ENCODE peak calls at places on chromosomes 5 and 9, in seven cellular contexts. D is OCI-M1; U is activated T-cell treated with anti-CD3 and anti-CD28 coated beads for 1 hour; X is stimulated activated CD4-positive, alpha-beta T cell treated with anti-CD3 and anti-CD28 coated beads, Interleukin-15, amount 100 ng/mL, for 1 hour; O is fibroblast of mammary gland; V is T-cell; F is sigmoid colon. R is an unnamed sample.

GRCh38 chr5:109826-110225 is 17.9 kb downstream of the PLEKHG4B start:
- DNase-seq in F (no peak), U (no peak), X (no peak), V (no peak), D (no peak), O (no peak), R (no peak)

GRCh38 chr5:90741022-90741564 is 182.5 kb downstream of the ADGRV1 start:
- DNase-seq in U (no peak), X (no peak), O (no peak), F (no peak), V (no peak), D (no peak), R (no peak)

GRCh38 chr5:14925326-14925725 is 53.7 kb upstream of the ANKH start:
- DNase-seq in D (no peak), X (no peak), U (no peak), F (no peak), V (no peak), O (peak), R (no peak)

GRCh38 chr5:40717281-40717680 is 37.6 kb downstream of the PTGER4 start:
- DNase-seq in D (no peak), F (no peak), O (peak), U (no peak), V (no peak), X (no peak), R (no peak)

GRCh38 chr9:40913096-40913719 is 215.3 kb downstream of the FOXD4L6 start:
- DNase-seq in D (no peak), F (no peak), V (no peak), U (no peak), O (no peak), X (no peak), R (no peak)

GRCh38 chr9:137590123-137590468 is 216 bp downstream of the ZMYND19 start:
- DNase-seq in O (no peak), V (no peak), U (no peak), X (no peak), D (no peak), F (no peak), R (no peak)

GRCh38 chr9:68480807-68481206 is 59.9 kb downstream of the TMEM252 start:
- DNase-seq in F (no peak), O (no peak), D (no peak), X (no peak), U (no peak), V (no peak), R (no peak)

GRCh38 chr5:95668216-95668615 is 14.6 kb downstream of the SPATA9 start:
- DNase-seq in X (no peak), O (peak), U (no peak), D (no peak), V (no peak), F (no peak), R (no peak)

GRCh38 chr9:97374811-97375210 is 37.1 kb upstream of the TDRD7 start:
- DNase-seq in O (no peak), X (no peak), U (no peak), V (no peak), D (no peak), F (no peak), R (no peak)

GRCh38 chr9:133166392-133166791 is 2.7 kb upstream of the GBGT1 start:
- DNase-seq in F (peak), U (no peak), O (no peak), V (no peak), X (no peak), D (no peak), R (no peak)